ENCODE peak calls at places on chromosomes 16 and 17, in nine cellular contexts. P is left lung; Y is NCI-H1930; G is posterior vena cava; E is fibroblast of the aortic adventitia; U is stimulated activated naive CD4-positive, alpha-beta T cell; I is stimulated activated CD8-positive, alpha-beta memory T cell treated with anti-CD3 and anti-CD28 coated beads, Interleukin-4, amount 100 ng/mL, for 1 hour; J is COR-L47; T is WTC11. O is an unnamed sample.

GRCh38 chr17:66255112-66255511 is 25.9 kb upstream of the APOH start:
- DNase-seq in G (no peak), J (peak), Y (peak), I (peak), T (no peak), E (peak), U (no peak), P (no peak), O (peak)

GRCh38 chr16:29007865-29008593 is 23.2 kb downstream of the LAT start:
- DNase-seq in E (peak), Y (no peak), J (no peak), I (peak), U (peak), G (no peak), T (no peak), P (no peak), O (peak)

GRCh38 chr17:38703742-38704644 is 1.1 kb upstream of the MLLT6 start:
- DNase-seq in U (peak), P (peak), E (no peak), T (peak), J (peak), G (peak), Y (peak), I (peak), O (peak)

GRCh38 chr16:71883193-71883848 is 661 bp downstream of the ZNF821 start:
- DNase-seq in P (peak), E (peak), I (no peak), U (peak), Y (no peak), G (no peak), J (peak), T (peak), O (peak)

GRCh38 chr16:66619036-66619435 is 14.5 kb downstream of the CMTM3 start:
- DNase-seq in T (no peak), J (no peak), P (no peak), Y (no peak), E (peak), G (no peak), I (no peak), U (no peak), O (no peak)

GRCh38 chr17:82114872-82115271 is 16.8 kb upstream of the FASN start:
- DNase-seq in T (no peak), G (no peak), Y (no peak), U (no peak), J (no peak), P (no peak), I (no peak), E (no peak), O (no peak)

GRCh38 chr16:48001306-48001885 is 154.4 kb downstream of the ABCC12 start:
- DNase-seq in T (no peak), G (no peak), J (no peak), P (no peak), U (no peak), Y (no peak), E (no peak), I (no peak), O (no peak)

GRCh38 chr16:51562896-51563295 is 411.8 kb upstream of the SALL1 start:
- DNase-seq in U (no peak), J (no peak), T (no peak), P (no peak), E (no peak), I (no peak), Y (no peak), G (no peak), O (no peak)

O was measured in activated naive CD4-positive, alpha-beta T cell treated with anti-CD3 and anti-CD28 coated beads, Interleukin-2, amount 50 U/mL, for 72 hours.